ENCODE peak calls at places on chromosome 18, in six cellular contexts. One of them, this sample, is unnamed.

GRCh38 chr18:2893056-2893455 is 46.2 kb downstream of the EMILIN2 start:
- DNase-seq in tibial artery: no peak
- DNase-seq in EL: no peak
- DNase-seq in AG08396: no peak
- DNase-seq in islet precursor cell: peak; percentile 40
- DNase-seq in activated CD8-positive, alpha-beta memory T cell treated with anti-CD3 and anti-CD28 coated beads, Interleukin-2, amount 10 ng/mL, durations not matched to agents 7 days and 5 days: no peak
- DNase-seq in this sample: no peak

GRCh38 chr18:23879126-23879525 is 135.4 kb upstream of the TTC39C start:
- DNase-seq in AG08396: no peak
- DNase-seq in activated CD8-positive, alpha-beta memory T cell treated with anti-CD3 and anti-CD28 coated beads, Interleukin-2, amount 10 ng/mL, durations not matched to agents 7 days and 5 days: no peak
- DNase-seq in EL: no peak
- DNase-seq in tibial artery: no peak
- DNase-seq in islet precursor cell: no peak
- DNase-seq in this sample: no peak

GRCh38 chr18:56576826-56577573 is 61.4 kb downstream of the TXNL1 start:
- DNase-seq in EL: no peak
- DNase-seq in islet precursor cell: no peak
- DNase-seq in AG08396: no peak
- DNase-seq in tibial artery: no peak
- DNase-seq in activated CD8-positive, alpha-beta memory T cell treated with anti-CD3 and anti-CD28 coated beads, Interleukin-2, amount 10 ng/mL, durations not matched to agents 7 days and 5 days: no peak
- DNase-seq in this sample: peak; percentile 5

GRCh38 chr18:23512641-23513040 is 9.3 kb downstream of the RMC1 start:
- DNase-seq in AG08396: no peak
- DNase-seq in activated CD8-positive, alpha-beta memory T cell treated with anti-CD3 and anti-CD28 coated beads, Interleukin-2, amount 10 ng/mL, durations not matched to agents 7 days and 5 days: no peak
- DNase-seq in islet precursor cell: no peak
- DNase-seq in tibial artery: no peak
- DNase-seq in EL: no peak
- DNase-seq in this sample: no peak

GRCh38 chr18:52451252-52451651 is 111.3 kb downstream of the DCC start:
- DNase-seq in islet precursor cell: peak; percentile 55
- DNase-seq in AG08396: no peak
- DNase-seq in tibial artery: no peak
- DNase-seq in activated CD8-positive, alpha-beta memory T cell treated with anti-CD3 and anti-CD28 coated beads, Interleukin-2, amount 10 ng/mL, durations not matched to agents 7 days and 5 days: no peak
- DNase-seq in EL: no peak
- DNase-seq in this sample: no peak

GRCh38 chr18:69628774-69629359 is 228.2 kb downstream of the DOK6 start:
- DNase-seq in EL: no peak
- DNase-seq in tibial artery: no peak
- DNase-seq in AG08396: no peak
- DNase-seq in activated CD8-positive, alpha-beta memory T cell treated with anti-CD3 and anti-CD28 coated beads, Interleukin-2, amount 10 ng/mL, durations not matched to agents 7 days and 5 days: no peak
- DNase-seq in islet precursor cell: no peak
- DNase-seq in this sample: no peak

GRCh38 chr18:3383381-3383915 is 66.5 kb upstream of the TGIF1 start:
- DNase-seq in tibial artery: no peak
- DNase-seq in EL: no peak
- DNase-seq in islet precursor cell: peak; percentile 60
- DNase-seq in activated CD8-positive, alpha-beta memory T cell treated with anti-CD3 and anti-CD28 coated beads, Interleukin-2, amount 10 ng/mL, durations not matched to agents 7 days and 5 days: no peak
- DNase-seq in AG08396: no peak
- DNase-seq in this sample: no peak

GRCh38 chr18:54150226-54150625 is 74.2 kb downstream of the MBD2 start:
- DNase-seq in islet precursor cell: peak; percentile 61
- DNase-seq in activated CD8-positive, alpha-beta memory T cell treated with anti-CD3 and anti-CD28 coated beads, Interleukin-2, amount 10 ng/mL, durations not matched to agents 7 days and 5 days: no peak
- DNase-seq in AG08396: no peak
- DNase-seq in tibial artery: no peak
- DNase-seq in EL: no peak
- DNase-seq in this sample: no peak

GRCh38 chr18:7566244-7566586 is 901 bp upstream of the PTPRM start:
- DNase-seq in AG08396: no peak
- DNase-seq in activated CD8-positive, alpha-beta memory T cell treated with anti-CD3 and anti-CD28 coated beads, Interleukin-2, amount 10 ng/mL, durations not matched to agents 7 days and 5 days: no peak
- DNase-seq in tibial artery: no peak
- DNase-seq in EL: no peak
- DNase-seq in islet precursor cell: no peak
- DNase-seq in this sample: no peak

GRCh38 chr18:46067431-46068007 is 4.5 kb downstream of the PSTPIP2 start:
- DNase-seq in AG08396: no peak
- DNase-seq in tibial artery: no peak
- DNase-seq in islet precursor cell: peak; percentile 59
- DNase-seq in EL: no peak
- DNase-seq in activated CD8-positive, alpha-beta memory T cell treated with anti-CD3 and anti-CD28 coated beads, Interleukin-2, amount 10 ng/mL, durations not matched to agents 7 days and 5 days: no peak
- DNase-seq in this sample: peak; percentile 24

GRCh38 chr18:23356915-23357421 is 96.1 kb upstream of the RIOK3 start:
- DNase-seq in islet precursor cell: no peak
- DNase-seq in tibial artery: no peak
- DNase-seq in activated CD8-positive, alpha-beta memory T cell treated with anti-CD3 and anti-CD28 coated beads, Interleukin-2, amount 10 ng/mL, durations not matched to agents 7 days and 5 days: no peak
- DNase-seq in EL: no peak
- DNase-seq in AG08396: no peak
- DNase-seq in this sample: no peak

GRCh38 chr18:48687694-48688042 is 148.8 kb downstream of the CTIF start:
- DNase-seq in islet precursor cell: no peak
- DNase-seq in tibial artery: no peak
- DNase-seq in AG08396: no peak
- DNase-seq in activated CD8-positive, alpha-beta memory T cell treated with anti-CD3 and anti-CD28 coated beads, Interleukin-2, amount 10 ng/mL, durations not matched to agents 7 days and 5 days: no peak
- DNase-seq in EL: no peak
- DNase-seq in this sample: no peak

GRCh38 chr18:7459851-7460774 is 107.0 kb upstream of the PTPRM start:
- DNase-seq in AG08396: no peak
- DNase-seq in EL: no peak
- DNase-seq in tibial artery: no peak
- DNase-seq in islet precursor cell: no peak
- DNase-seq in activated CD8-positive, alpha-beta memory T cell treated with anti-CD3 and anti-CD28 coated beads, Interleukin-2, amount 10 ng/mL, durations not matched to agents 7 days and 5 days: no peak
- DNase-seq in this sample: peak; percentile 13

GRCh38 chr18:32048507-32049091 is 30.0 kb downstream of the RNF125 start:
- DNase-seq in AG08396: no peak
- DNase-seq in activated CD8-positive, alpha-beta memory T cell treated with anti-CD3 and anti-CD28 coated beads, Interleukin-2, amount 10 ng/mL, durations not matched to agents 7 days and 5 days: peak; percentile 47
- DNase-seq in islet precursor cell: no peak
- DNase-seq in tibial artery: no peak
- DNase-seq in EL: peak; percentile 6
- DNase-seq in this sample: peak; percentile 4

GRCh38 chr18:43236921-43237320 is 40.4 kb downstream of the SYT4 start:
- DNase-seq in activated CD8-positive, alpha-beta memory T cell treated with anti-CD3 and anti-CD28 coated beads, Interleukin-2, amount 10 ng/mL, durations not matched to agents 7 days and 5 days: no peak
- DNase-seq in islet precursor cell: no peak
- DNase-seq in EL: no peak
- DNase-seq in tibial artery: no peak
- DNase-seq in AG08396: no peak
- DNase-seq in this sample: no peak

GRCh38 chr18:74488864-74489263 is 7.3 kb upstream of the CNDP2 start:
- DNase-seq in AG08396: no peak
- DNase-seq in EL: no peak
- DNase-seq in tibial artery: no peak
- DNase-seq in islet precursor cell: no peak
- DNase-seq in activated CD8-positive, alpha-beta memory T cell treated with anti-CD3 and anti-CD28 coated beads, Interleukin-2, amount 10 ng/mL, durations not matched to agents 7 days and 5 days: no peak
- DNase-seq in this sample: no peak

GRCh38 chr18:24878289-24878688 is 417.9 kb downstream of the HRH4 start:
- DNase-seq in AG08396: peak; percentile 35
- DNase-seq in tibial artery: no peak
- DNase-seq in EL: peak; percentile 13
- DNase-seq in islet precursor cell: no peak
- DNase-seq in activated CD8-positive, alpha-beta memory T cell treated with anti-CD3 and anti-CD28 coated beads, Interleukin-2, amount 10 ng/mL, durations not matched to agents 7 days and 5 days: no peak
- DNase-seq in this sample: peak; percentile 45

GRCh38 chr18:57728941-57729511 is 74.1 kb downstream of the ATP8B1 start:
- DNase-seq in activated CD8-positive, alpha-beta memory T cell treated with anti-CD3 and anti-CD28 coated beads, Interleukin-2, amount 10 ng/mL, durations not matched to agents 7 days and 5 days: no peak
- DNase-seq in AG08396: no peak
- DNase-seq in tibial artery: no peak
- DNase-seq in EL: peak; percentile 59
- DNase-seq in islet precursor cell: no peak
- DNase-seq in this sample: peak; percentile 36

GRCh38 chr18:22856870-22857269 is 76.3 kb upstream of the RBBP8 start:
- DNase-seq in AG08396: no peak
- DNase-seq in tibial artery: no peak
- DNase-seq in islet precursor cell: peak; percentile 77
- DNase-seq in activated CD8-positive, alpha-beta memory T cell treated with anti-CD3 and anti-CD28 coated beads, Interleukin-2, amount 10 ng/mL, durations not matched to agents 7 days and 5 days: no peak
- DNase-seq in EL: no peak
- DNase-seq in this sample: no peak

GRCh38 chr18:46916551-46917107 is 678 bp downstream of the PIAS2 start:
- DNase-seq in tibial artery: no peak
- DNase-seq in islet precursor cell: peak; percentile 66
- DNase-seq in EL: peak; percentile 43
- DNase-seq in activated CD8-positive, alpha-beta memory T cell treated with anti-CD3 and anti-CD28 coated beads, Interleukin-2, amount 10 ng/mL, durations not matched to agents 7 days and 5 days: peak; percentile 56
- DNase-seq in AG08396: peak; percentile 67
- DNase-seq in this sample: peak; percentile 37

GRCh38 chr18:40929389-40929788 is 1025.6 kb upstream of the PIK3C3 start:
- DNase-seq in EL: no peak
- DNase-seq in tibial artery: no peak
- DNase-seq in AG08396: no peak
- DNase-seq in activated CD8-positive, alpha-beta memory T cell treated with anti-CD3 and anti-CD28 coated beads, Interleukin-2, amount 10 ng/mL, durations not matched to agents 7 days and 5 days: no peak
- DNase-seq in islet precursor cell: no peak
- DNase-seq in this sample: no peak